ENCODE peak calls at places on chromosome 7, in four cellular contexts. One of them, this sample, is unnamed.

GRCh38 chr7:44103941-44104879 is at the start of gene AEBP1:
- ATAC-seq in body of pancreas: peak; percentile 28
- ATAC-seq in heart right ventricle: no peak
- ATAC-seq in activated T-cell treated with anti-CD3 and anti-CD28 coated beads, Interleukin-2, amount 50 U/mL, for 72 hours: peak; percentile 84
- ATAC-seq in this sample: peak; percentile 44

GRCh38 chr7:27277628-27278027 is 35.0 kb downstream of the EVX1 start:
- ATAC-seq in body of pancreas: peak; percentile 50
- ATAC-seq in heart right ventricle: peak; percentile 83
- ATAC-seq in activated T-cell treated with anti-CD3 and anti-CD28 coated beads, Interleukin-2, amount 50 U/mL, for 72 hours: no peak
- ATAC-seq in this sample: no peak

GRCh38 chr7:44655341-44655740 is 48.9 kb downstream of the OGDH start:
- ATAC-seq in body of pancreas: no peak
- ATAC-seq in heart right ventricle: peak; percentile 14
- ATAC-seq in activated T-cell treated with anti-CD3 and anti-CD28 coated beads, Interleukin-2, amount 50 U/mL, for 72 hours: no peak
- ATAC-seq in this sample: no peak

GRCh38 chr7:47484923-47485639 is 96.8 kb downstream of the TNS3 start:
- ATAC-seq in body of pancreas: peak; percentile 25
- ATAC-seq in heart right ventricle: peak; percentile 65
- ATAC-seq in activated T-cell treated with anti-CD3 and anti-CD28 coated beads, Interleukin-2, amount 50 U/mL, for 72 hours: no peak
- ATAC-seq in this sample: no peak

GRCh38 chr7:101386558-101387199 is 24.0 kb downstream of the COL26A1 start:
- ATAC-seq in body of pancreas: no peak
- ATAC-seq in heart right ventricle: no peak
- ATAC-seq in activated T-cell treated with anti-CD3 and anti-CD28 coated beads, Interleukin-2, amount 50 U/mL, for 72 hours: no peak
- ATAC-seq in this sample: no peak

GRCh38 chr7:13949939-13950338 is 39.5 kb downstream of the ETV1 start:
- ATAC-seq in body of pancreas: no peak
- ATAC-seq in heart right ventricle: no peak
- ATAC-seq in activated T-cell treated with anti-CD3 and anti-CD28 coated beads, Interleukin-2, amount 50 U/mL, for 72 hours: no peak
- ATAC-seq in this sample: no peak

GRCh38 chr7:43758029-43758860 is at the start of gene BLVRA:
- ATAC-seq in body of pancreas: peak; percentile 87
- ATAC-seq in heart right ventricle: peak; percentile 92
- ATAC-seq in activated T-cell treated with anti-CD3 and anti-CD28 coated beads, Interleukin-2, amount 50 U/mL, for 72 hours: peak; percentile 87
- ATAC-seq in this sample: peak; percentile 79

GRCh38 chr7:105594034-105594433 is 12.7 kb upstream of the EFCAB10 start:
- ATAC-seq in body of pancreas: no peak
- ATAC-seq in heart right ventricle: no peak
- ATAC-seq in activated T-cell treated with anti-CD3 and anti-CD28 coated beads, Interleukin-2, amount 50 U/mL, for 72 hours: no peak
- ATAC-seq in this sample: no peak

GRCh38 chr7:22251906-22252495 is 105.0 kb downstream of the RAPGEF5 start:
- ATAC-seq in body of pancreas: no peak
- ATAC-seq in heart right ventricle: no peak
- ATAC-seq in activated T-cell treated with anti-CD3 and anti-CD28 coated beads, Interleukin-2, amount 50 U/mL, for 72 hours: no peak
- ATAC-seq in this sample: no peak

GRCh38 chr7:101146-101545 is 91.2 kb upstream of the FAM20C start:
- ATAC-seq in body of pancreas: no peak
- ATAC-seq in heart right ventricle: no peak
- ATAC-seq in activated T-cell treated with anti-CD3 and anti-CD28 coated beads, Interleukin-2, amount 50 U/mL, for 72 hours: no peak
- ATAC-seq in this sample: no peak

GRCh38 chr7:76380623-76380966 is 21.8 kb upstream of the YWHAG start:
- ATAC-seq in body of pancreas: no peak
- ATAC-seq in heart right ventricle: no peak
- ATAC-seq in activated T-cell treated with anti-CD3 and anti-CD28 coated beads, Interleukin-2, amount 50 U/mL, for 72 hours: no peak
- ATAC-seq in this sample: no peak

GRCh38 chr7:73703649-73703984 is 15.9 kb downstream of the STX1A start:
- ATAC-seq in body of pancreas: no peak
- ATAC-seq in heart right ventricle: no peak
- ATAC-seq in activated T-cell treated with anti-CD3 and anti-CD28 coated beads, Interleukin-2, amount 50 U/mL, for 72 hours: peak; percentile 14
- ATAC-seq in this sample: no peak

GRCh38 chr7:90595341-90595800 is 750 bp upstream of the CDK14 start:
- ATAC-seq in body of pancreas: peak; percentile 28
- ATAC-seq in heart right ventricle: no peak
- ATAC-seq in activated T-cell treated with anti-CD3 and anti-CD28 coated beads, Interleukin-2, amount 50 U/mL, for 72 hours: peak; percentile 9
- ATAC-seq in this sample: no peak

GRCh38 chr7:142876236-142876960 is 9.1 kb downstream of the TRPV6 start:
- ATAC-seq in body of pancreas: no peak
- ATAC-seq in heart right ventricle: no peak
- ATAC-seq in activated T-cell treated with anti-CD3 and anti-CD28 coated beads, Interleukin-2, amount 50 U/mL, for 72 hours: no peak
- ATAC-seq in this sample: no peak

GRCh38 chr7:87599336-87599735 is 1.3 kb downstream of the ABCB1 start:
- ATAC-seq in body of pancreas: no peak
- ATAC-seq in heart right ventricle: no peak
- ATAC-seq in activated T-cell treated with anti-CD3 and anti-CD28 coated beads, Interleukin-2, amount 50 U/mL, for 72 hours: peak; percentile 62
- ATAC-seq in this sample: no peak

GRCh38 chr7:105487559-105488218 is 34.4 kb downstream of the PUS7 start:
- ATAC-seq in body of pancreas: peak; percentile 47
- ATAC-seq in heart right ventricle: peak; percentile 81
- ATAC-seq in activated T-cell treated with anti-CD3 and anti-CD28 coated beads, Interleukin-2, amount 50 U/mL, for 72 hours: no peak
- ATAC-seq in this sample: peak; percentile 30

GRCh38 chr7:152737833-152738232 is 21.7 kb upstream of the ACTR3B start:
- ATAC-seq in body of pancreas: no peak
- ATAC-seq in heart right ventricle: no peak
- ATAC-seq in activated T-cell treated with anti-CD3 and anti-CD28 coated beads, Interleukin-2, amount 50 U/mL, for 72 hours: no peak
- ATAC-seq in this sample: no peak

GRCh38 chr7:17588730-17589129 is 290.3 kb downstream of the AHR start:
- ATAC-seq in body of pancreas: no peak
- ATAC-seq in heart right ventricle: no peak
- ATAC-seq in activated T-cell treated with anti-CD3 and anti-CD28 coated beads, Interleukin-2, amount 50 U/mL, for 72 hours: no peak
- ATAC-seq in this sample: no peak

GRCh38 chr7:118151671-118152070 is 32.3 kb upstream of the LSM8 start:
- ATAC-seq in body of pancreas: no peak
- ATAC-seq in heart right ventricle: no peak
- ATAC-seq in activated T-cell treated with anti-CD3 and anti-CD28 coated beads, Interleukin-2, amount 50 U/mL, for 72 hours: no peak
- ATAC-seq in this sample: no peak

GRCh38 chr7:69862413-69863064 is 264.3 kb downstream of the AUTS2 start:
- ATAC-seq in body of pancreas: no peak
- ATAC-seq in heart right ventricle: no peak
- ATAC-seq in activated T-cell treated with anti-CD3 and anti-CD28 coated beads, Interleukin-2, amount 50 U/mL, for 72 hours: no peak
- ATAC-seq in this sample: no peak

GRCh38 chr7:117445206-117445605 is 17.9 kb upstream of the ASZ1 start:
- ATAC-seq in body of pancreas: peak; percentile 49
- ATAC-seq in heart right ventricle: no peak
- ATAC-seq in activated T-cell treated with anti-CD3 and anti-CD28 coated beads, Interleukin-2, amount 50 U/mL, for 72 hours: no peak
- ATAC-seq in this sample: no peak

GRCh38 chr7:25832456-25832855 is 319.5 kb upstream of the NFE2L3 start:
- ATAC-seq in body of pancreas: peak; percentile 60
- ATAC-seq in heart right ventricle: no peak
- ATAC-seq in activated T-cell treated with anti-CD3 and anti-CD28 coated beads, Interleukin-2, amount 50 U/mL, for 72 hours: no peak
- ATAC-seq in this sample: no peak